ENCODE peak calls at places on chromosomes 11 and 22, in ten cellular contexts. One of them, this sample, is unnamed.

GRCh38 chr22:43002198-43002577 is 12.8 kb downstream of the PACSIN2 start:
- DNase-seq in Calu3: no peak
- DNase-seq in stimulated activated CD4-positive, alpha-beta T cell treated with anti-CD3 and anti-CD28 coated beads, Interleukin-12 subunit alpha, Interleukin-12 subunit beta, amount 100 ng/mL, for 4 hours: no peak
- DNase-seq in GM12891: no peak
- DNase-seq in central memory CD4-positive, alpha-beta T cell: no peak
- DNase-seq in CD8-positive, alpha-beta memory T cell: no peak
- DNase-seq in GM04504: no peak
- DNase-seq in heart right ventricle: no peak
- DNase-seq in naive thymus-derived CD4-positive, alpha-beta T cell: no peak
- DNase-seq in astrocyte of the hippocampus: peak; percentile 56
- DNase-seq in this sample: no peak

GRCh38 chr11:10385696-10386095 is 69.4 kb upstream of the AMPD3 start:
- DNase-seq in heart right ventricle: no peak
- DNase-seq in GM04504: no peak
- DNase-seq in central memory CD4-positive, alpha-beta T cell: no peak
- DNase-seq in naive thymus-derived CD4-positive, alpha-beta T cell: no peak
- DNase-seq in Calu3: no peak
- DNase-seq in GM12891: no peak
- DNase-seq in stimulated activated CD4-positive, alpha-beta T cell treated with anti-CD3 and anti-CD28 coated beads, Interleukin-12 subunit alpha, Interleukin-12 subunit beta, amount 100 ng/mL, for 4 hours: no peak
- DNase-seq in CD8-positive, alpha-beta memory T cell: no peak
- DNase-seq in astrocyte of the hippocampus: no peak
- DNase-seq in this sample: no peak

GRCh38 chr22:32416556-32417085 is 4.6 kb upstream of the RTCB start:
- DNase-seq in GM12891: no peak
- DNase-seq in naive thymus-derived CD4-positive, alpha-beta T cell: no peak
- DNase-seq in heart right ventricle: no peak
- DNase-seq in central memory CD4-positive, alpha-beta T cell: no peak
- DNase-seq in stimulated activated CD4-positive, alpha-beta T cell treated with anti-CD3 and anti-CD28 coated beads, Interleukin-12 subunit alpha, Interleukin-12 subunit beta, amount 100 ng/mL, for 4 hours: no peak
- DNase-seq in Calu3: no peak
- DNase-seq in GM04504: no peak
- DNase-seq in CD8-positive, alpha-beta memory T cell: no peak
- DNase-seq in astrocyte of the hippocampus: no peak
- DNase-seq in this sample: no peak

GRCh38 chr11:18612394-18612793 is 12.8 kb downstream of the MISFA start:
- DNase-seq in GM04504: no peak
- DNase-seq in heart right ventricle: no peak
- DNase-seq in central memory CD4-positive, alpha-beta T cell: no peak
- DNase-seq in naive thymus-derived CD4-positive, alpha-beta T cell: no peak
- DNase-seq in CD8-positive, alpha-beta memory T cell: no peak
- DNase-seq in Calu3: no peak
- DNase-seq in astrocyte of the hippocampus: no peak
- DNase-seq in GM12891: no peak
- DNase-seq in stimulated activated CD4-positive, alpha-beta T cell treated with anti-CD3 and anti-CD28 coated beads, Interleukin-12 subunit alpha, Interleukin-12 subunit beta, amount 100 ng/mL, for 4 hours: no peak
- DNase-seq in this sample: no peak

GRCh38 chr11:71372693-71373657 is 75.2 kb downstream of the DHCR7 start:
- DNase-seq in GM04504: peak; percentile 9
- DNase-seq in heart right ventricle: no peak
- DNase-seq in GM12891: no peak
- DNase-seq in CD8-positive, alpha-beta memory T cell: no peak
- DNase-seq in Calu3: peak; percentile 19
- DNase-seq in stimulated activated CD4-positive, alpha-beta T cell treated with anti-CD3 and anti-CD28 coated beads, Interleukin-12 subunit alpha, Interleukin-12 subunit beta, amount 100 ng/mL, for 4 hours: no peak
- DNase-seq in astrocyte of the hippocampus: peak; percentile 52
- DNase-seq in naive thymus-derived CD4-positive, alpha-beta T cell: no peak
- DNase-seq in central memory CD4-positive, alpha-beta T cell: no peak
- DNase-seq in this sample: no peak

GRCh38 chr11:121521145-121522042 is 68.6 kb upstream of the SORL1-AS1 start:
- DNase-seq in astrocyte of the hippocampus: no peak
- DNase-seq in stimulated activated CD4-positive, alpha-beta T cell treated with anti-CD3 and anti-CD28 coated beads, Interleukin-12 subunit alpha, Interleukin-12 subunit beta, amount 100 ng/mL, for 4 hours: no peak
- DNase-seq in central memory CD4-positive, alpha-beta T cell: no peak
- DNase-seq in GM04504: no peak
- DNase-seq in Calu3: no peak
- DNase-seq in CD8-positive, alpha-beta memory T cell: no peak
- DNase-seq in heart right ventricle: no peak
- DNase-seq in GM12891: no peak
- DNase-seq in naive thymus-derived CD4-positive, alpha-beta T cell: no peak
- DNase-seq in this sample: no peak

GRCh38 chr22:36244522-36245391 is 5.4 kb upstream of the APOL2 start:
- DNase-seq in naive thymus-derived CD4-positive, alpha-beta T cell: no peak
- DNase-seq in Calu3: no peak
- DNase-seq in GM04504: no peak
- DNase-seq in astrocyte of the hippocampus: peak; percentile 85
- DNase-seq in CD8-positive, alpha-beta memory T cell: no peak
- DNase-seq in heart right ventricle: no peak
- DNase-seq in stimulated activated CD4-positive, alpha-beta T cell treated with anti-CD3 and anti-CD28 coated beads, Interleukin-12 subunit alpha, Interleukin-12 subunit beta, amount 100 ng/mL, for 4 hours: no peak
- DNase-seq in central memory CD4-positive, alpha-beta T cell: no peak
- DNase-seq in GM12891: no peak
- DNase-seq in this sample: no peak

GRCh38 chr11:86491048-86491447 is 116.4 kb downstream of the CCDC81 start:
- DNase-seq in stimulated activated CD4-positive, alpha-beta T cell treated with anti-CD3 and anti-CD28 coated beads, Interleukin-12 subunit alpha, Interleukin-12 subunit beta, amount 100 ng/mL, for 4 hours: no peak
- DNase-seq in CD8-positive, alpha-beta memory T cell: no peak
- DNase-seq in central memory CD4-positive, alpha-beta T cell: no peak
- DNase-seq in GM12891: no peak
- DNase-seq in naive thymus-derived CD4-positive, alpha-beta T cell: no peak
- DNase-seq in astrocyte of the hippocampus: no peak
- DNase-seq in Calu3: no peak
- DNase-seq in GM04504: no peak
- DNase-seq in heart right ventricle: no peak
- DNase-seq in this sample: no peak

GRCh38 chr11:27482793-27483192 is 10.2 kb upstream of the LGR4 start:
- DNase-seq in heart right ventricle: no peak
- DNase-seq in Calu3: no peak
- DNase-seq in central memory CD4-positive, alpha-beta T cell: no peak
- DNase-seq in CD8-positive, alpha-beta memory T cell: no peak
- DNase-seq in GM12891: no peak
- DNase-seq in astrocyte of the hippocampus: no peak
- DNase-seq in GM04504: no peak
- DNase-seq in naive thymus-derived CD4-positive, alpha-beta T cell: no peak
- DNase-seq in stimulated activated CD4-positive, alpha-beta T cell treated with anti-CD3 and anti-CD28 coated beads, Interleukin-12 subunit alpha, Interleukin-12 subunit beta, amount 100 ng/mL, for 4 hours: no peak
- DNase-seq in this sample: no peak

GRCh38 chr11:13346470-13346869 is 68.9 kb downstream of the BMAL1 start:
- DNase-seq in naive thymus-derived CD4-positive, alpha-beta T cell: no peak
- DNase-seq in Calu3: no peak
- DNase-seq in astrocyte of the hippocampus: no peak
- DNase-seq in heart right ventricle: no peak
- DNase-seq in GM04504: no peak
- DNase-seq in CD8-positive, alpha-beta memory T cell: no peak
- DNase-seq in GM12891: no peak
- DNase-seq in stimulated activated CD4-positive, alpha-beta T cell treated with anti-CD3 and anti-CD28 coated beads, Interleukin-12 subunit alpha, Interleukin-12 subunit beta, amount 100 ng/mL, for 4 hours: no peak
- DNase-seq in central memory CD4-positive, alpha-beta T cell: no peak
- DNase-seq in this sample: no peak

GRCh38 chr11:16511807-16512114 is 155.4 kb upstream of the SOX6 start:
- DNase-seq in astrocyte of the hippocampus: no peak
- DNase-seq in GM04504: no peak
- DNase-seq in naive thymus-derived CD4-positive, alpha-beta T cell: no peak
- DNase-seq in CD8-positive, alpha-beta memory T cell: no peak
- DNase-seq in central memory CD4-positive, alpha-beta T cell: no peak
- DNase-seq in GM12891: no peak
- DNase-seq in heart right ventricle: no peak
- DNase-seq in stimulated activated CD4-positive, alpha-beta T cell treated with anti-CD3 and anti-CD28 coated beads, Interleukin-12 subunit alpha, Interleukin-12 subunit beta, amount 100 ng/mL, for 4 hours: no peak
- DNase-seq in Calu3: no peak
- DNase-seq in this sample: no peak

GRCh38 chr22:29855611-29856181 is 17.6 kb upstream of the ASCC2 start:
- DNase-seq in stimulated activated CD4-positive, alpha-beta T cell treated with anti-CD3 and anti-CD28 coated beads, Interleukin-12 subunit alpha, Interleukin-12 subunit beta, amount 100 ng/mL, for 4 hours: no peak
- DNase-seq in GM04504: no peak
- DNase-seq in astrocyte of the hippocampus: no peak
- DNase-seq in GM12891: no peak
- DNase-seq in naive thymus-derived CD4-positive, alpha-beta T cell: no peak
- DNase-seq in Calu3: no peak
- DNase-seq in CD8-positive, alpha-beta memory T cell: no peak
- DNase-seq in central memory CD4-positive, alpha-beta T cell: no peak
- DNase-seq in heart right ventricle: peak; percentile 69
- DNase-seq in this sample: no peak

GRCh38 chr11:57641426-57641825 is 8.3 kb downstream of the YPEL4 start:
- DNase-seq in central memory CD4-positive, alpha-beta T cell: no peak
- DNase-seq in CD8-positive, alpha-beta memory T cell: no peak
- DNase-seq in astrocyte of the hippocampus: peak; percentile 59
- DNase-seq in stimulated activated CD4-positive, alpha-beta T cell treated with anti-CD3 and anti-CD28 coated beads, Interleukin-12 subunit alpha, Interleukin-12 subunit beta, amount 100 ng/mL, for 4 hours: no peak
- DNase-seq in Calu3: peak; percentile 23
- DNase-seq in heart right ventricle: no peak
- DNase-seq in GM12891: no peak
- DNase-seq in naive thymus-derived CD4-positive, alpha-beta T cell: peak; percentile 41
- DNase-seq in GM04504: no peak
- DNase-seq in this sample: no peak

GRCh38 chr11:47244664-47245350 is 3.8 kb downstream of the ACP2 start:
- DNase-seq in GM12891: no peak
- DNase-seq in naive thymus-derived CD4-positive, alpha-beta T cell: no peak
- DNase-seq in stimulated activated CD4-positive, alpha-beta T cell treated with anti-CD3 and anti-CD28 coated beads, Interleukin-12 subunit alpha, Interleukin-12 subunit beta, amount 100 ng/mL, for 4 hours: no peak
- DNase-seq in heart right ventricle: no peak
- DNase-seq in central memory CD4-positive, alpha-beta T cell: no peak
- DNase-seq in CD8-positive, alpha-beta memory T cell: peak; percentile 46
- DNase-seq in Calu3: no peak
- DNase-seq in GM04504: no peak
- DNase-seq in astrocyte of the hippocampus: no peak
- DNase-seq in this sample: no peak

GRCh38 chr11:58719406-58720117 is 12.2 kb downstream of the GLYAT start:
- DNase-seq in central memory CD4-positive, alpha-beta T cell: no peak
- DNase-seq in heart right ventricle: no peak
- DNase-seq in naive thymus-derived CD4-positive, alpha-beta T cell: no peak
- DNase-seq in GM04504: no peak
- DNase-seq in stimulated activated CD4-positive, alpha-beta T cell treated with anti-CD3 and anti-CD28 coated beads, Interleukin-12 subunit alpha, Interleukin-12 subunit beta, amount 100 ng/mL, for 4 hours: no peak
- DNase-seq in GM12891: no peak
- DNase-seq in CD8-positive, alpha-beta memory T cell: no peak
- DNase-seq in astrocyte of the hippocampus: no peak
- DNase-seq in Calu3: no peak
- DNase-seq in this sample: no peak

GRCh38 chr11:128766687-128767086 is 72.8 kb downstream of the FLI1 start:
- DNase-seq in astrocyte of the hippocampus: no peak
- DNase-seq in heart right ventricle: peak; percentile 54
- DNase-seq in central memory CD4-positive, alpha-beta T cell: no peak
- DNase-seq in GM04504: no peak
- DNase-seq in Calu3: no peak
- DNase-seq in GM12891: no peak
- DNase-seq in CD8-positive, alpha-beta memory T cell: no peak
- DNase-seq in stimulated activated CD4-positive, alpha-beta T cell treated with anti-CD3 and anti-CD28 coated beads, Interleukin-12 subunit alpha, Interleukin-12 subunit beta, amount 100 ng/mL, for 4 hours: no peak
- DNase-seq in naive thymus-derived CD4-positive, alpha-beta T cell: no peak
- DNase-seq in this sample: no peak

GRCh38 chr22:24191381-24191841 is 10.1 kb downstream of the SUSD2 start:
- DNase-seq in GM04504: no peak
- DNase-seq in stimulated activated CD4-positive, alpha-beta T cell treated with anti-CD3 and anti-CD28 coated beads, Interleukin-12 subunit alpha, Interleukin-12 subunit beta, amount 100 ng/mL, for 4 hours: no peak
- DNase-seq in Calu3: no peak
- DNase-seq in central memory CD4-positive, alpha-beta T cell: no peak
- DNase-seq in astrocyte of the hippocampus: no peak
- DNase-seq in GM12891: peak; percentile 18
- DNase-seq in naive thymus-derived CD4-positive, alpha-beta T cell: no peak
- DNase-seq in CD8-positive, alpha-beta memory T cell: no peak
- DNase-seq in heart right ventricle: no peak
- DNase-seq in this sample: no peak

GRCh38 chr11:32088117-32088941 is 2.5 kb upstream of the RCN1 start:
- DNase-seq in central memory CD4-positive, alpha-beta T cell: no peak
- DNase-seq in GM04504: peak; percentile 58
- DNase-seq in GM12891: no peak
- DNase-seq in stimulated activated CD4-positive, alpha-beta T cell treated with anti-CD3 and anti-CD28 coated beads, Interleukin-12 subunit alpha, Interleukin-12 subunit beta, amount 100 ng/mL, for 4 hours: no peak
- DNase-seq in astrocyte of the hippocampus: peak; percentile 97
- DNase-seq in CD8-positive, alpha-beta memory T cell: no peak
- DNase-seq in Calu3: peak; percentile 61
- DNase-seq in naive thymus-derived CD4-positive, alpha-beta T cell: no peak
- DNase-seq in heart right ventricle: peak; percentile 43
- DNase-seq in this sample: peak; percentile 72

GRCh38 chr22:17266261-17266971 is 47.2 kb upstream of the ADA2 start:
- DNase-seq in GM12891: no peak
- DNase-seq in astrocyte of the hippocampus: peak; percentile 17
- DNase-seq in naive thymus-derived CD4-positive, alpha-beta T cell: peak; percentile 32
- DNase-seq in CD8-positive, alpha-beta memory T cell: no peak
- DNase-seq in heart right ventricle: no peak
- DNase-seq in stimulated activated CD4-positive, alpha-beta T cell treated with anti-CD3 and anti-CD28 coated beads, Interleukin-12 subunit alpha, Interleukin-12 subunit beta, amount 100 ng/mL, for 4 hours: no peak
- DNase-seq in central memory CD4-positive, alpha-beta T cell: peak; percentile 10
- DNase-seq in GM04504: no peak
- DNase-seq in Calu3: peak; percentile 10
- DNase-seq in this sample: no peak

GRCh38 chr11:32613500-32614151 is 30.0 kb downstream of the EIF3M start:
- DNase-seq in naive thymus-derived CD4-positive, alpha-beta T cell: no peak
- DNase-seq in Calu3: no peak
- DNase-seq in GM04504: no peak
- DNase-seq in GM12891: no peak
- DNase-seq in CD8-positive, alpha-beta memory T cell: no peak
- DNase-seq in stimulated activated CD4-positive, alpha-beta T cell treated with anti-CD3 and anti-CD28 coated beads, Interleukin-12 subunit alpha, Interleukin-12 subunit beta, amount 100 ng/mL, for 4 hours: no peak
- DNase-seq in central memory CD4-positive, alpha-beta T cell: no peak
- DNase-seq in astrocyte of the hippocampus: no peak
- DNase-seq in heart right ventricle: no peak
- DNase-seq in this sample: no peak

GRCh38 chr11:118343981-118344521 is at the start of gene CD3G:
- DNase-seq in astrocyte of the hippocampus: no peak
- DNase-seq in stimulated activated CD4-positive, alpha-beta T cell treated with anti-CD3 and anti-CD28 coated beads, Interleukin-12 subunit alpha, Interleukin-12 subunit beta, amount 100 ng/mL, for 4 hours: peak; percentile 60
- DNase-seq in heart right ventricle: no peak
- DNase-seq in central memory CD4-positive, alpha-beta T cell: peak; percentile 71
- DNase-seq in Calu3: no peak
- DNase-seq in GM04504: no peak
- DNase-seq in CD8-positive, alpha-beta memory T cell: peak; percentile 87
- DNase-seq in GM12891: no peak
- DNase-seq in naive thymus-derived CD4-positive, alpha-beta T cell: peak; percentile 81
- DNase-seq in this sample: no peak

GRCh38 chr11:67503119-67504022 is 1.8 kb downstream of the PITPNM1 start:
- DNase-seq in stimulated activated CD4-positive, alpha-beta T cell treated with anti-CD3 and anti-CD28 coated beads, Interleukin-12 subunit alpha, Interleukin-12 subunit beta, amount 100 ng/mL, for 4 hours: no peak
- DNase-seq in heart right ventricle: no peak
- DNase-seq in central memory CD4-positive, alpha-beta T cell: no peak
- DNase-seq in Calu3: no peak
- DNase-seq in GM12891: no peak
- DNase-seq in naive thymus-derived CD4-positive, alpha-beta T cell: no peak
- DNase-seq in GM04504: no peak
- DNase-seq in CD8-positive, alpha-beta memory T cell: no peak
- DNase-seq in astrocyte of the hippocampus: no peak
- DNase-seq in this sample: no peak

GRCh38 chr22:44970291-44970690 is 39.5 kb downstream of the PHF21B start:
- DNase-seq in astrocyte of the hippocampus: no peak
- DNase-seq in naive thymus-derived CD4-positive, alpha-beta T cell: no peak
- DNase-seq in stimulated activated CD4-positive, alpha-beta T cell treated with anti-CD3 and anti-CD28 coated beads, Interleukin-12 subunit alpha, Interleukin-12 subunit beta, amount 100 ng/mL, for 4 hours: no peak
- DNase-seq in GM12891: no peak
- DNase-seq in heart right ventricle: no peak
- DNase-seq in CD8-positive, alpha-beta memory T cell: no peak
- DNase-seq in Calu3: no peak
- DNase-seq in central memory CD4-positive, alpha-beta T cell: no peak
- DNase-seq in GM04504: no peak
- DNase-seq in this sample: no peak

GRCh38 chr22:35357883-35358621 is 22.8 kb upstream of the HMOX1 start:
- DNase-seq in naive thymus-derived CD4-positive, alpha-beta T cell: no peak
- DNase-seq in stimulated activated CD4-positive, alpha-beta T cell treated with anti-CD3 and anti-CD28 coated beads, Interleukin-12 subunit alpha, Interleukin-12 subunit beta, amount 100 ng/mL, for 4 hours: no peak
- DNase-seq in GM04504: no peak
- DNase-seq in heart right ventricle: no peak
- DNase-seq in Calu3: no peak
- DNase-seq in CD8-positive, alpha-beta memory T cell: no peak
- DNase-seq in astrocyte of the hippocampus: peak; percentile 43
- DNase-seq in central memory CD4-positive, alpha-beta T cell: no peak
- DNase-seq in GM12891: no peak
- DNase-seq in this sample: no peak

GRCh38 chr11:34495724-34496377 is 17.7 kb downstream of the ELF5 start:
- DNase-seq in CD8-positive, alpha-beta memory T cell: no peak
- DNase-seq in stimulated activated CD4-positive, alpha-beta T cell treated with anti-CD3 and anti-CD28 coated beads, Interleukin-12 subunit alpha, Interleukin-12 subunit beta, amount 100 ng/mL, for 4 hours: no peak
- DNase-seq in GM12891: no peak
- DNase-seq in GM04504: no peak
- DNase-seq in central memory CD4-positive, alpha-beta T cell: no peak
- DNase-seq in heart right ventricle: no peak
- DNase-seq in naive thymus-derived CD4-positive, alpha-beta T cell: no peak
- DNase-seq in astrocyte of the hippocampus: peak; percentile 86
- DNase-seq in Calu3: peak; percentile 55
- DNase-seq in this sample: no peak

GRCh38 chr11:2562181-2562581 is 117.4 kb downstream of the KCNQ1 start:
- DNase-seq in Calu3: no peak
- DNase-seq in naive thymus-derived CD4-positive, alpha-beta T cell: no peak
- DNase-seq in GM04504: no peak
- DNase-seq in GM12891: no peak
- DNase-seq in central memory CD4-positive, alpha-beta T cell: no peak
- DNase-seq in CD8-positive, alpha-beta memory T cell: peak; percentile 43
- DNase-seq in astrocyte of the hippocampus: no peak
- DNase-seq in heart right ventricle: peak; percentile 14
- DNase-seq in stimulated activated CD4-positive, alpha-beta T cell treated with anti-CD3 and anti-CD28 coated beads, Interleukin-12 subunit alpha, Interleukin-12 subunit beta, amount 100 ng/mL, for 4 hours: no peak
- DNase-seq in this sample: no peak

GRCh38 chr11:119615003-119615878 is 113.8 kb downstream of the NECTIN1 start:
- DNase-seq in heart right ventricle: no peak
- DNase-seq in stimulated activated CD4-positive, alpha-beta T cell treated with anti-CD3 and anti-CD28 coated beads, Interleukin-12 subunit alpha, Interleukin-12 subunit beta, amount 100 ng/mL, for 4 hours: no peak
- DNase-seq in Calu3: peak; percentile 45
- DNase-seq in naive thymus-derived CD4-positive, alpha-beta T cell: no peak
- DNase-seq in GM12891: no peak
- DNase-seq in GM04504: no peak
- DNase-seq in central memory CD4-positive, alpha-beta T cell: no peak
- DNase-seq in CD8-positive, alpha-beta memory T cell: no peak
- DNase-seq in astrocyte of the hippocampus: peak; percentile 55
- DNase-seq in this sample: no peak

GRCh38 chr11:71999360-71999759 is 651 bp downstream of the IL18BP start:
- DNase-seq in GM12891: no peak
- DNase-seq in naive thymus-derived CD4-positive, alpha-beta T cell: no peak
- DNase-seq in stimulated activated CD4-positive, alpha-beta T cell treated with anti-CD3 and anti-CD28 coated beads, Interleukin-12 subunit alpha, Interleukin-12 subunit beta, amount 100 ng/mL, for 4 hours: no peak
- DNase-seq in central memory CD4-positive, alpha-beta T cell: no peak
- DNase-seq in heart right ventricle: no peak
- DNase-seq in GM04504: no peak
- DNase-seq in astrocyte of the hippocampus: peak; percentile 48
- DNase-seq in Calu3: no peak
- DNase-seq in CD8-positive, alpha-beta memory T cell: no peak
- DNase-seq in this sample: no peak